ENCODE peak calls at places on chromosome 10, in five cellular contexts. L is transverse colon, N is Peyer's patch, K is heart left ventricle, B is MCF 10A. A is an unnamed sample.

GRCh38 chr10:24908793-24909423 is 43.5 kb downstream of the PRTFDC1 start:
- DNase-seq in L (no peak), N (no peak), K (no peak), B (peak), A (no peak)

GRCh38 chr10:32948451-32948850 is 9.6 kb downstream of the ITGB1 start:
- DNase-seq in L (no peak), N (no peak), K (no peak), B (no peak), A (no peak)

GRCh38 chr10:77531441-77532001 is 106.1 kb downstream of the KCNMA1 start:
- DNase-seq in L (no peak), N (no peak), K (no peak), B (peak), A (no peak)

GRCh38 chr10:100148353-100149211 is 37.2 kb downstream of the ERLIN1 start:
- DNase-seq in L (no peak), N (no peak), K (no peak), B (peak), A (no peak)

GRCh38 chr10:4391683-4392082 is 434.3 kb upstream of the AKR1E2 start:
- DNase-seq in L (no peak), N (no peak), K (no peak), B (no peak), A (no peak)

GRCh38 chr10:12321641-12322040 is 27.7 kb upstream of the CAMK1D start:
- DNase-seq in L (no peak), N (no peak), K (no peak), B (peak), A (no peak)

GRCh38 chr10:127903789-127904188 is 3.1 kb upstream of the PTPRE start:
- DNase-seq in L (no peak), N (no peak), K (no peak), B (no peak), A (no peak)

GRCh38 chr10:43627942-43628341 is 20.7 kb downstream of the ZNF32 start:
- DNase-seq in L (no peak), N (no peak), K (no peak), B (no peak), A (no peak)

GRCh38 chr10:2584385-2584784 is 483.0 kb upstream of the PFKP start:
- DNase-seq in L (no peak), N (no peak), K (no peak), B (no peak), A (no peak)

DNA sequence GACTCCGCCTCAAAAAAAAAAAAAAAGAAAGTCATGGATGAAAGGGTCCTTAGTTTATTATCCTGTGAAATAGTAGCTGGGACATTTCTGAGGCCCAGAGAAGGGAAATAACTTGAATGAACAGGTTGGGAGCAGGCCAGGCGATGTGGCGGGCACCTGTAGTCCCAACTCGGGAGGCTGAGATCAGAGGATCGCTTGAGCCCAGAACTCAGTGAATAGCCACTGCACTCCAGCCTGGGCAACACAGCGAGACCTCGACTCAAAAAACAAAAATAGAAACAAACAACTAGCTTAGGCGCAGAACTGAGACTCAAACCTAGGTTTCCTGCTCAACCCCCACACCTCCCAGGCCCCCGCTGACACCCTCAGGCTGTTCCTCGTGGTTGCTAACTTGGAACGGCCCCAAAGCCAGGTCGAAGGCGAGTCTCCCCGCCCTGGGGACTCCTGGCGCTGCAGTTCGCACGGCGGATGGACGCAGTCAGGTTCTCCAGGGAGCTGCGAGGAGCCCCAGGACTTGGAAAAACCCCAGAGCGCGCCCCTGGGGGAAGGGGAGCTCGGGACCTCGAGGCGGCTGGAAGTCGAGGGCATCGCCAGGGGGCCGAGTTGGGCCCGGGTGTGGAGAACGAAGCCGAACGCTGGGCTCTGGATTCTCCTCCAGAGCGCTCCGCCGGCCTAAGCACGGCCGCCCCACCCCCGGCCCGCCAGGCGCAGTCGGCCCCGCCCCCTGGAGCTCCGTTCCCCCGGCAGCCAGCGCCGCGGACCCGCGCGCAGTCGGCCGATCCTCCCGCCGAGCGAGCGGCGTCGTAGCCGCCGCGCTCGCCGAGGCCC is at the start of gene STOX1:
- DNase-seq in L (peak), N (peak), K (peak), B (peak), A (peak)
- TF ChIP-seq CTCF in L (no peak), N (no peak), K (no peak), B (no peak), A (peak)

GRCh38 chr10:104328636-104328915 is 9.7 kb downstream of the ITPRIP start:
- DNase-seq in L (no peak), N (no peak), K (no peak), B (no peak), A (no peak)

GRCh38 chr10:104328916-104329710 is 9.2 kb downstream of the ITPRIP start:
- DNase-seq in L (no peak), N (peak), K (peak), B (peak), A (no peak)

GRCh38 chr10:104326991-104327610 is 11.2 kb downstream of the ITPRIP start:
- DNase-seq in L (no peak), N (no peak), K (no peak), B (no peak), A (no peak)

GRCh38 chr10:104329754-104330153 is 8.5 kb downstream of the ITPRIP start:
- DNase-seq in L (no peak), N (no peak), K (no peak), B (peak), A (no peak)

GRCh38 chr10:104327745-104328635 is 10.3 kb downstream of the ITPRIP start:
- DNase-seq in L (no peak), N (no peak), K (no peak), B (peak), A (no peak)
- TF ChIP-seq CTCF in L (no peak), N (no peak), K (no peak), B (no peak), A (peak)

GRCh38 chr10:29897999-29898716 is 161.2 kb downstream of the JCAD start:
- DNase-seq in L (no peak), N (no peak), K (no peak), B (no peak), A (no peak)

GRCh38 chr10:29896053-29896452 is 163.3 kb downstream of the JCAD start:
- DNase-seq in L (no peak), N (no peak), K (no peak), B (peak), A (no peak)

GRCh38 chr10:29897430-29897829 is 162.0 kb downstream of the JCAD start:
- DNase-seq in L (no peak), N (no peak), K (no peak), B (no peak), A (no peak)

GRCh38 chr10:29895436-29895835 is 163.9 kb downstream of the JCAD start:
- DNase-seq in L (peak), N (no peak), K (peak), B (peak), A (peak)
- TF ChIP-seq CTCF in L (no peak), N (no peak), K (no peak), B (no peak), A (no peak)

DNA sequence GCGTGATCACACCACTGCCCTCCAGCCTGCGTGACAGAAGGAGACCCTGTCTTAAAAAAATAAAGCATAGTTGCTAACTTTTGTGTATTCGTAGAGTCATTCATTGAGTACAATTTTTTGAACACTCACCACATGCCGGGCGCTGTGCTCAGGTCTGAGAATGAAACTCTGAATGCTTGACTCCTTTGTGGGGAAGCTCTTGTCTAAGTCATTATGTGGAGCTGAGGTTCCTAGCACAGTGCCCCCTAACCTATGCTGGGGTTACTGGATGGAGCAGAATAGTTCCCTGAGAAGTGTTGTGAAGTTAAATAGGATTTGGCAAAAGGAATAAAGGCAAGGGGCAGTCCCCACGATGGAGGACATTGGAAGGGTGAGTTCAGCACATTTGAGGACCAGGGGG is 123.3 kb downstream of the CELF2 start:
- DNase-seq in L (no peak), N (no peak), K (no peak), B (no peak), A (no peak)
- TF ChIP-seq CTCF in L (no peak), N (no peak), K (no peak), B (no peak), A (no peak)

DNA sequence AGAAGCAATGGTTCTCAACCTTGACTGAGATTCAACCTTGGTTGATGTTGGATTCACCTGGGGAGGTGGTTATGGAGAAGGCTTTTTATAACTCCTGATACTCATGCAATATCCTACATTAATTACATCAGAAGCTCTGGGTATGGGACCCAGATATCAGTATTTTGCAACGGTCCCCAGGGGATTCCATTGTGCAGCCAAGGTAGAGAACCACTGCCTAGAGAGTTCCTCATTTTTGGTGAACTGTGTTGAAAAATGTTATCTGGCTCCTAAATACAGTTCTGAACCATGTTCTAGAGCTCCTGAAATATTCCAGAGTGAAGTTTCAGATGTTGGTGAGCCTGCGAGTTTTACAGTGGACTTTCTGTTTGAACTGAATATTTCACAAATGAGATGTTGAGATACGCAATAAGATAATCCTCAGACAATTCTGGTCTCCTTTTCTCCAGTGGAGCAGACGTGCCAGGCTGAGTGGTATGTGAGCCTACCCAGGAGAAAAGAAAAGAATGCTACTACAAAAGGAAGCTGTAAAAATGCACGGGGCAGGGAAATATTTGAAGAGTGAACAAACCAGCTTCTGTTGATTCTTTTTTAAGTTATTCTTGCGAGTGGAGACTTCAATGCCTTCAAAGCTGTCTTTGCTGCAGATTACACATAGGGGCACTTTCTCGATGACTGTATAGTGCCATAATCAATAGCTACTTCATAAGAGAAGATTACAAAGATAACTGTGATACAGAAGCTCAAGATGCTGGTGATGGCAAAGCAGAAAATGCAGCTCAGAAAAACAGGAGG is 13.6 kb upstream of the C10orf120 start:
- DNase-seq in L (no peak), N (no peak), K (no peak), B (no peak), A (no peak)
- TF ChIP-seq CTCF in L (no peak), N (no peak), K (no peak), B (no peak), A (no peak)

DNA sequence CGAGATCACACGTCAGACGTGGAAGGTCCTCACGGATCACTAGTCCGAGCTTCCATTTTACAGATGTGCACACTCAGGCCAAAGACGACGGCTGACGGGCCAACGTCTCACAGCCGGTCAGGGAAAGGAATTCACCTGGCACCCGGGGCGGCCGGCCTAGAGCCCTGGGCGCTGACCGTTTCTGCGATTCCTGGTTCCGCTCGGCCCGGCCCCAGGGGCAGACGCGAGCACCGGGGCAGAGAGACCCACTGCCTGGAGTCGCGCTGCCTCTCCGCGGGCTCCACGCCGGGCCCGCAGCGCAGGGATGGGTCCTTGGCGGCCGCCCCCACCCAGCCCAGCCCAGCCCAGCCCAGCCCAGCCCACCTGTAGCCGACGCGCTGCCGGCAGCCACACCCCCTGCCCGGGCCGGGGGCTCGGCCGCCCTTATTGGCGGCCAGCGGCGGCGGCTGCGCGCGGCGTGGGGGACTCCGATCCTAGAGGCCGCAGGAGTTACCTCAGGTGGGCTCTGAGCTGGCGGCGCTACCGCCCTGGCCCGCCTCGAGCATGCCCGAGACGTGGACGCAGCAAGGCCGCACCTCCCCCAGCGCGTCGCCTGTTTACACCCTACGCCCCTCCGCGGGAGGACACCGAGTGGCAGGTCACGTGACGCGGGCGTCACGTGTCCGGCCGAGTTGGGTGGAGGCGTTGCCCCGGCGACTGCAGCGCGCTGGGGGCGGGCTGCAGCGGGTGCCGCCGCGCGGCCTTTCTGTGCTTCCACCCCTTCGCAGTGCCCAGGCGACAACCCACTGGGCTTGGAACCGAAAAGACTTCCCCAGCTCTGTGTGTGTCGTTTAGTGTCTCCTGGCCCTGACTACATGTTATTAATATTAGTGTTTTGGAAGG is 78.1 kb downstream of the ZFAND4 start:
- DNase-seq in L (peak), N (peak), K (peak), B (peak), A (peak)
- TF ChIP-seq CTCF in L (no peak), N (no peak), K (no peak), B (no peak), A (no peak)

GRCh38 chr10:124384142-124384541 is 34.6 kb downstream of the OAT start:
- DNase-seq in L (no peak), N (no peak), K (no peak), B (peak), A (no peak)
- TF ChIP-seq CTCF in L (no peak), N (no peak), K (no peak), B (no peak), A (peak)

GRCh38 chr10:13592306-13592705 is 5.5 kb downstream of the PRPF18 start:
- DNase-seq in L (no peak), N (no peak), K (no peak), B (no peak), A (no peak)

GRCh38 chr10:13587367-13587766 is 602 bp downstream of the PRPF18 start:
- DNase-seq in L (peak), N (no peak), K (no peak), B (peak), A (no peak)

GRCh38 chr10:13586676-13587355 is at the start of gene PRPF18:
- DNase-seq in L (peak), N (peak), K (peak), B (peak), A (peak)

GRCh38 chr10:13590886-13591285 is 4.1 kb downstream of the PRPF18 start:
- DNase-seq in L (no peak), N (no peak), K (no peak), B (no peak), A (no peak)

GRCh38 chr10:13589316-13589715 is 2.6 kb downstream of the PRPF18 start:
- DNase-seq in L (no peak), N (no peak), K (no peak), B (no peak), A (no peak)
- TF ChIP-seq CTCF in L (no peak), N (no peak), K (no peak), B (peak), A (peak)

DNA sequence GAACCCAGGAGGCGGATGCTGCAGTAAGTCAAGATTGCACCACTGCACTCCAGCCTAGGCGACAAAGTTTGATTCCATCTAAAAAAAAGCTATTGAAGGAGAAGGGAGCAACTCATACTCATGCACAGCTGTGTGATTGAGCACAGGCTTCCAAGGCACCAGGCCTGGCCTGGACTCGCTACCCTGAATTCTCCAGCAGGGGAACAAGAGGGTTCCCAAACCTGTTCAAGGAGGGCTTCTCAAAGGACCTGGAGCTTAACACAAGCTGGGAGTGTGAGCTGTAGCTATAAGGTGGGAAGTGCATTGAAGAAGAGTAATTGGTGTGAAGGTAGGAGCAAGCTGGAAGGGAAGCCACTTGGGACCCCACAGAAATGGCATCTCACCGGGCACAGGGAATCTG is 15.1 kb upstream of the DDIT4 start:
- DNase-seq in L (no peak), N (no peak), K (no peak), B (no peak), A (no peak)
- TF ChIP-seq CTCF in L (no peak), N (no peak), K (no peak), B (no peak), A (no peak)